ENCODE peak calls at places on chromosomes 1 and 21, in seven cellular contexts. K is fibroblast of lung, G is body of pancreas, Q is heart right ventricle, O is fibroblast of the aortic adventitia, M is IMR-90, T is choroid plexus epithelial cell. F is an unnamed sample.

GRCh38 chr1:118049981-118050380 is 120.4 kb downstream of the WDR3 start:
- DNase-seq in K (no peak), G (no peak), Q (no peak), O (no peak), M (no peak), T (no peak), F (no peak)

GRCh38 chr1:59750612-59751395 is 63.9 kb upstream of the HOOK1 start:
- DNase-seq in K (peak), G (peak), Q (no peak), O (peak), M (peak), T (peak), F (peak)

GRCh38 chr21:34933609-34934345 is 115.3 kb downstream of the RUNX1 start:
- DNase-seq in K (no peak), G (no peak), Q (no peak), O (no peak), M (no peak), T (no peak), F (no peak)

GRCh38 chr1:211928993-211929637 is 98.6 kb upstream of the LPGAT1 start:
- DNase-seq in K (no peak), G (peak), Q (no peak), O (peak), M (peak), T (peak), F (no peak)

GRCh38 chr1:3127738-3128137 is 58.7 kb downstream of the PRDM16 start:
- DNase-seq in K (no peak), G (no peak), Q (no peak), O (no peak), M (no peak), T (no peak), F (no peak)

GRCh38 chr1:51567653-51568052 is 48.6 kb upstream of the EPS15 start:
- DNase-seq in K (peak), G (peak), Q (no peak), O (peak), M (peak), T (peak), F (peak)

GRCh38 chr1:214402583-214403216 is 121.7 kb downstream of the SMYD2 start:
- DNase-seq in K (peak), G (no peak), Q (no peak), O (peak), M (peak), T (peak), F (peak)

GRCh38 chr1:62335656-62336055 is 16.4 kb upstream of the KANK4 start:
- DNase-seq in K (no peak), G (no peak), Q (no peak), O (no peak), M (no peak), T (no peak), F (no peak)

GRCh38 chr1:16236495-16237342 is at the start of gene CPLANE2:
- DNase-seq in K (peak), G (peak), Q (peak), O (peak), M (peak), T (peak), F (peak)

GRCh38 chr1:27968692-27969091 is 8.9 kb downstream of the XKR8 start:
- DNase-seq in K (peak), G (peak), Q (no peak), O (peak), M (peak), T (peak), F (peak)

GRCh38 chr1:172344444-172344843 is 76.0 kb upstream of the C1orf105 start:
- DNase-seq in K (no peak), G (no peak), Q (no peak), O (no peak), M (no peak), T (no peak), F (no peak)

GRCh38 chr1:34549199-34549598 is 205.6 kb upstream of the GJB5 start:
- DNase-seq in K (no peak), G (peak), Q (no peak), O (no peak), M (no peak), T (no peak), F (no peak)

GRCh38 chr1:24535021-24535424 is 20.9 kb upstream of the NCMAP start:
- DNase-seq in K (no peak), G (no peak), Q (no peak), O (no peak), M (no peak), T (peak), F (no peak)

GRCh38 chr1:110440877-110441276 is 10.1 kb upstream of the PROK1 start:
- DNase-seq in K (peak), G (peak), Q (no peak), O (peak), M (peak), T (peak), F (peak)

GRCh38 chr1:2146836-2147517 is 47.6 kb downstream of the FAAP20 start:
- DNase-seq in K (no peak), G (no peak), Q (no peak), O (no peak), M (no peak), T (no peak), F (no peak)

GRCh38 chr21:37626320-37626719 is 259.7 kb downstream of the DYRK1A start:
- DNase-seq in K (no peak), G (no peak), Q (no peak), O (no peak), M (no peak), T (no peak), F (no peak)

GRCh38 chr1:155175927-155176371 is 2.3 kb downstream of the TRIM46 start:
- DNase-seq in K (no peak), G (peak), Q (no peak), O (no peak), M (no peak), T (no peak), F (no peak)

GRCh38 chr1:186802388-186802787 is 26.4 kb upstream of the PLA2G4A start:
- DNase-seq in K (no peak), G (no peak), Q (no peak), O (no peak), M (no peak), T (peak), F (no peak)

GRCh38 chr1:185215911-185216310 is 58.9 kb downstream of the SWT1 start:
- DNase-seq in K (peak), G (no peak), Q (no peak), O (no peak), M (peak), T (no peak), F (no peak)

GRCh38 chr1:156104065-156104810 is 10.3 kb upstream of the LMNA start:
- DNase-seq in K (peak), G (peak), Q (peak), O (peak), M (peak), T (peak), F (peak)

GRCh38 chr1:156100205-156100995 is 14.1 kb upstream of the LMNA start:
- DNase-seq in K (no peak), G (no peak), Q (no peak), O (no peak), M (no peak), T (no peak), F (no peak)

GRCh38 chr1:31389616-31390015 is 16.7 kb upstream of the FABP3 start:
- DNase-seq in K (no peak), G (no peak), Q (no peak), O (no peak), M (no peak), T (no peak), F (no peak)

GRCh38 chr1:200890818-200891773 is 3.6 kb upstream of the INAVA start:
- DNase-seq in K (peak), G (peak), Q (peak), O (peak), M (peak), T (peak), F (peak)

GRCh38 chr1:223853275-223853674 is 7.5 kb upstream of the TP53BP2 start:
- DNase-seq in K (no peak), G (no peak), Q (no peak), O (no peak), M (peak), T (no peak), F (no peak)

GRCh38 chr1:204462229-204462561 is 32.4 kb downstream of the PIK3C2B start:
- DNase-seq in K (no peak), G (no peak), Q (no peak), O (no peak), M (no peak), T (no peak), F (no peak)

GRCh38 chr1:63362578-63362977 is 4.8 kb upstream of the ALG6 start:
- DNase-seq in K (no peak), G (no peak), Q (no peak), O (no peak), M (no peak), T (peak), F (no peak)

GRCh38 chr1:67339623-67340343 is 32.1 kb downstream of the IL12RB2 start:
- DNase-seq in K (peak), G (no peak), Q (no peak), O (peak), M (peak), T (peak), F (peak)

GRCh38 chr1:204241914-204242313 is 28.1 kb upstream of the GOLT1A start:
- DNase-seq in K (no peak), G (no peak), Q (no peak), O (no peak), M (no peak), T (no peak), F (no peak)

GRCh38 chr1:70358921-70359564 is 4.5 kb upstream of the ANKRD13C start:
- DNase-seq in K (peak), G (no peak), Q (no peak), O (peak), M (peak), T (peak), F (no peak)

GRCh38 chr1:177862916-177863315 is 106.9 kb downstream of the SEC16B start:
- DNase-seq in K (no peak), G (no peak), Q (no peak), O (no peak), M (peak), T (peak), F (no peak)

GRCh38 chr1:4972761-4973320 is 318.4 kb downstream of the AJAP1 start:
- DNase-seq in K (no peak), G (no peak), Q (no peak), O (no peak), M (no peak), T (no peak), F (no peak)

GRCh38 chr21:16492356-16492755 is 762.6 kb downstream of the USP25 start:
- DNase-seq in K (no peak), G (no peak), Q (no peak), O (no peak), M (no peak), T (no peak), F (no peak)

GRCh38 chr1:91891969-91892368 is 6.0 kb upstream of the TGFBR3 start:
- DNase-seq in K (no peak), G (no peak), Q (no peak), O (no peak), M (peak), T (peak), F (peak)

GRCh38 chr1:201310986-201311355 is 27.7 kb downstream of the PKP1 start:
- DNase-seq in K (peak), G (peak), Q (peak), O (no peak), M (peak), T (no peak), F (peak)

GRCh38 chr1:174269932-174270651 is 110.8 kb downstream of the RABGAP1L start:
- DNase-seq in K (no peak), G (no peak), Q (no peak), O (no peak), M (no peak), T (no peak), F (no peak)

GRCh38 chr1:12284486-12284885 is 54.7 kb downstream of the VPS13D start:
- DNase-seq in K (no peak), G (no peak), Q (no peak), O (no peak), M (no peak), T (no peak), F (no peak)

DNA sequence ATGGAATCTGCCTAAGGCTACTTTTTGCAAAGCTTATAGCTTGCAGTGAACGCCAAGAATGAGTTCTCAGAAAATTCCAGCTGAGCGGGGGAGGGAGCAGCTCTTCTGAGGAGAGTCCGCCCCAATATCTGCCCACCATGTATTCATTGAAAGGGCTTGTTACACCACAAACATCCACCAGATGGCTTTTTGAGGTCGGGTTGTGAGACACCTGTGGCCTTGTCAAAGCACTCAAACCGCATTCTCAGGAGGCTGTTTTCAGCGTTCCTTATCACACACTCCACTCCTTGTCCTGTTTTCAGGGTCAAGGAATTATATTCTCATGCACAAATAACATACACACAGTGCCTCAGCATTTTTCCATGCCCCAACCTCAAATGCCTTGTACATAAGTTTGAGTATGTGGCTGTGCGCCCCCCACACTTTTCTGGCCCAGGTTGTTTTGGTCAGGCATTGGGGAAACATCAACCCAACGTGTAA is 3.9 kb upstream of the C4BPB start:
- DNase-seq in K (peak), G (peak), Q (peak), O (peak), M (peak), T (peak), F (peak)
- TF ChIP-seq CTCF in K (peak), G (peak), Q (peak), O (peak), M (peak), T (peak), F (peak)

GRCh38 chr1:20483833-20484525 is 2.0 kb downstream of the CAMK2N1 start:
- DNase-seq in K (peak), G (no peak), Q (no peak), O (peak), M (peak), T (no peak), F (peak)
- H3K4me3 ChIP-seq in K (peak), G (no peak), Q (peak), O (peak), M (peak), T (peak), F (peak)

GRCh38 chr1:235822685-235823084 is 44.0 kb downstream of the LYST start:
- DNase-seq in K (no peak), G (no peak), Q (no peak), O (peak), M (peak), T (peak), F (peak)
- TF ChIP-seq CTCF in K (no peak), G (no peak), Q (no peak), O (no peak), M (no peak), T (no peak), F (no peak)

GRCh38 chr21:45542667-45543370 is 579 bp upstream of the SLC19A1 start:
- DNase-seq in K (no peak), G (peak), Q (peak), O (no peak), M (no peak), T (no peak), F (no peak)
- H3K4me3 ChIP-seq in K (peak), G (peak), Q (peak), O (peak), M (peak), T (peak), F (peak)

GRCh38 chr1:41021526-41022308 is at the start of gene SLFNL1:
- DNase-seq in K (no peak), G (no peak), Q (peak), O (no peak), M (peak), T (peak), F (peak)
- TF ChIP-seq CTCF in K (peak), G (no peak), Q (no peak), O (no peak), M (peak), T (peak), F (peak)

GRCh38 chr1:84164567-84165021 is 20.5 kb downstream of the PRKACB start:
- DNase-seq in K (peak), G (no peak), Q (no peak), O (no peak), M (no peak), T (peak), F (peak)
- H3K4me3 ChIP-seq in K (peak), G (no peak), Q (peak), O (no peak), M (no peak), T (peak), F (peak)

GRCh38 chr1:89996415-89997110 is 1.7 kb downstream of the ZNF326 start:
- DNase-seq in K (no peak), G (no peak), Q (no peak), O (no peak), M (no peak), T (no peak), F (no peak)

GRCh38 chr1:89999208-89999607 is 4.3 kb downstream of the ZNF326 start:
- DNase-seq in K (peak), G (no peak), Q (no peak), O (no peak), M (no peak), T (no peak), F (no peak)

GRCh38 chr1:89998306-89998705 is 3.4 kb downstream of the ZNF326 start:
- DNase-seq in K (peak), G (no peak), Q (no peak), O (peak), M (peak), T (peak), F (peak)

GRCh38 chr1:89999628-90000027 is 4.7 kb downstream of the ZNF326 start:
- DNase-seq in K (no peak), G (no peak), Q (no peak), O (no peak), M (no peak), T (no peak), F (no peak)

GRCh38 chr1:90000934-90001676 is 6.2 kb downstream of the ZNF326 start:
- DNase-seq in K (no peak), G (no peak), Q (no peak), O (no peak), M (no peak), T (no peak), F (no peak)
- TF ChIP-seq CTCF in K (no peak), G (no peak), Q (no peak), O (no peak), M (no peak), T (no peak), F (no peak)

GRCh38 chr1:207033302-207033701 is 746 bp upstream of the C1orf116 start:
- DNase-seq in K (no peak), G (no peak), Q (no peak), O (no peak), M (no peak), T (no peak), F (no peak)

GRCh38 chr1:207031016-207031415 is 1.5 kb downstream of the C1orf116 start:
- DNase-seq in K (no peak), G (no peak), Q (no peak), O (no peak), M (no peak), T (no peak), F (no peak)

GRCh38 chr1:207031632-207032258 is 811 bp downstream of the C1orf116 start:
- DNase-seq in K (no peak), G (peak), Q (no peak), O (no peak), M (no peak), T (no peak), F (no peak)

GRCh38 chr1:207034208-207034607 is 1.7 kb upstream of the C1orf116 start:
- DNase-seq in K (no peak), G (no peak), Q (no peak), O (no peak), M (no peak), T (no peak), F (no peak)

GRCh38 chr1:207032528-207033017 is at the start of gene C1orf116:
- DNase-seq in K (no peak), G (peak), Q (no peak), O (no peak), M (no peak), T (no peak), F (no peak)
- H3K4me3 ChIP-seq in K (no peak), G (peak), Q (no peak), O (no peak), M (no peak), T (no peak), F (no peak)

DNA sequence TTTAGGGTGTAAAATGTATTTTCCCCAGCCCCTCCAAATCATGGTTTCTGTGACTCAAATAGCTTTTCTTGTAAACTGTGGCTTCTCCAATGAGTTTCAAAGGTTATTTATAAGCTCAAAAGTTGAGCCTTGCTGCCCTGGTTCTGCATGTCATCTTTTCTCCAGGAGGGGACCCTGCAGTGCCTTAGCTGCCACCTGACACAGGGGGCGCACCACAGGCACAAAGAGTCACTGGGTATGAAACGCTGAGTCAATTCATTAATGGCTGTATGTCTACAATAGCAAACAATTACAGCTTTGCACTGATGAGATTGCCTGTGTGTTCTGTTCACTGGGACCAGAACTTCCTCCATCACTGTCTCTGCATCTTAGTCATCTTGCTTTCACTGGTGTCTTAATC is 100.8 kb downstream of the PCP4 start:
- DNase-seq in K (no peak), G (no peak), Q (no peak), O (no peak), M (no peak), T (no peak), F (no peak)
- TF ChIP-seq CTCF in K (no peak), G (no peak), Q (no peak), O (no peak), M (no peak), T (no peak), F (no peak)

F was measured in cardiac fibroblast.